ENCODE peak calls at places on chromosome 12, in ten cellular contexts. I is esophagus squamous epithelium, N is psoas muscle, X is heart left ventricle, T is Panc1, W is body of pancreas, F is lower lobe of right lung, G is suprapubic skin, V is left lung, Y is IMR-90. E is an unnamed sample.

GRCh38 chr12:84624601-84625000 is 288.0 kb downstream of the SLC6A15 start:
- DNase-seq in X (no peak), N (no peak), T (no peak), V (no peak), G (no peak), Y (no peak), I (no peak), W (no peak), F (no peak), E (no peak)

GRCh38 chr12:26724309-26724702 is 108.7 kb downstream of the ITPR2 start:
- DNase-seq in G (no peak), T (no peak), I (no peak), Y (no peak), F (no peak), V (no peak), N (no peak), W (no peak), X (no peak), E (no peak)

GRCh38 chr12:88458327-88458726 is 121.9 kb downstream of the KITLG start:
- DNase-seq in V (no peak), N (no peak), I (no peak), G (no peak), Y (no peak), T (no peak), X (no peak), W (no peak), F (no peak), E (no peak)

GRCh38 chr12:122835693-122836026 is 403 bp downstream of the HIP1R start:
- DNase-seq in Y (no peak), V (no peak), X (no peak), W (peak), G (no peak), I (no peak), T (no peak), F (peak), N (no peak), E (no peak)

GRCh38 chr12:129075451-129076208 is 222.4 kb downstream of the GLT1D1 start:
- DNase-seq in T (no peak), N (no peak), Y (no peak), V (no peak), W (no peak), F (no peak), X (no peak), I (no peak), G (no peak), E (no peak)

GRCh38 chr12:105253882-105254513 is 18.0 kb upstream of the APPL2 start:
- DNase-seq in N (no peak), I (no peak), X (no peak), V (no peak), W (no peak), Y (peak), G (no peak), F (no peak), T (no peak), E (no peak)

GRCh38 chr12:63917477-63917862 is 73.0 kb downstream of the SRGAP1 start:
- DNase-seq in G (no peak), Y (no peak), T (no peak), N (no peak), X (no peak), F (no peak), I (no peak), W (no peak), V (no peak), E (no peak)

GRCh38 chr12:39619316-39619659 is 315 bp downstream of the ABCD2 start:
- DNase-seq in G (no peak), F (no peak), X (no peak), V (no peak), W (no peak), Y (no peak), T (no peak), I (no peak), N (no peak), E (no peak)

GRCh38 chr12:97038859-97039258 is 131.8 kb downstream of the NEDD1 start:
- DNase-seq in T (no peak), I (no peak), V (no peak), W (no peak), G (no peak), Y (no peak), N (no peak), F (no peak), X (no peak), E (no peak)

GRCh38 chr12:4387607-4388006 is 8.1 kb upstream of the FGF23 start:
- DNase-seq in N (no peak), Y (no peak), W (no peak), X (no peak), V (no peak), G (no peak), I (no peak), T (no peak), F (no peak), E (no peak)

GRCh38 chr12:117360551-117361311 is 695 bp downstream of the NOS1 start:
- DNase-seq in W (no peak), N (peak), F (no peak), V (no peak), G (no peak), Y (no peak), X (no peak), T (no peak), I (no peak), E (no peak)

GRCh38 chr12:103100226-103100866 is 142.9 kb downstream of the ASCL1 start:
- DNase-seq in V (no peak), F (no peak), I (no peak), W (no peak), X (no peak), N (no peak), G (no peak), T (no peak), Y (no peak), E (no peak)

GRCh38 chr12:65528127-65528526 is 249.6 kb downstream of the MSRB3 start:
- DNase-seq in G (no peak), N (no peak), I (no peak), T (no peak), V (no peak), X (no peak), W (no peak), Y (no peak), F (no peak), E (no peak)

GRCh38 chr12:56520025-56520810 is 1.4 kb upstream of the RBMS2 start:
- DNase-seq in F (no peak), V (no peak), I (no peak), X (peak), Y (peak), W (no peak), N (no peak), T (no peak), G (no peak), E (no peak)

GRCh38 chr12:57614178-57614947 is 3.1 kb downstream of the ARHGEF25 start:
- DNase-seq in G (no peak), Y (peak), T (no peak), W (no peak), I (no peak), N (peak), F (no peak), X (peak), V (no peak), E (no peak)

GRCh38 chr12:33628087-33628486 is 188.5 kb upstream of the SYT10 start:
- DNase-seq in N (no peak), T (no peak), G (no peak), F (no peak), X (no peak), W (no peak), Y (no peak), V (no peak), I (no peak), E (no peak)
- TF ChIP-seq CTCF in N (no peak), T (peak), G (no peak), F (no peak), X (no peak), W (no peak), Y (no peak), V (no peak), I (no peak), E (no peak)

GRCh38 chr12:95621725-95622124 is 70.4 kb upstream of the USP44 start:
- DNase-seq in I (no peak), V (no peak), X (no peak), T (no peak), F (no peak), G (no peak), W (no peak), Y (no peak), N (no peak), E (no peak)

GRCh38 chr12:95622879-95623278 is 71.6 kb upstream of the USP44 start:
- DNase-seq in F (no peak), I (no peak), W (no peak), N (no peak), G (no peak), V (no peak), X (no peak), T (no peak), Y (no peak), E (no peak)

GRCh38 chr12:95625012-95625411 is 73.7 kb upstream of the USP44 start:
- DNase-seq in X (no peak), W (peak), G (no peak), Y (no peak), V (no peak), N (no peak), F (no peak), T (no peak), I (no peak), E (no peak)

GRCh38 chr12:95624544-95624943 is 73.3 kb upstream of the USP44 start:
- DNase-seq in F (no peak), V (no peak), Y (peak), I (no peak), T (no peak), W (peak), X (no peak), N (no peak), G (no peak), E (no peak)

GRCh38 chr12:95623554-95624170 is 72.4 kb upstream of the USP44 start:
- DNase-seq in Y (peak), X (peak), W (peak), V (peak), I (no peak), N (peak), T (no peak), F (peak), G (no peak), E (peak)
- H3K4me3 ChIP-seq in Y (no peak), X (no peak), W (no peak), V (no peak), I (no peak), N (no peak), T (no peak), F (no peak), G (no peak), E (no peak)

GRCh38 chr12:30515351-30515750 is 180.3 kb downstream of the IPO8 start:
- DNase-seq in N (no peak), F (no peak), G (no peak), W (no peak), X (no peak), I (no peak), Y (no peak), V (no peak), T (no peak), E (no peak)
- H3K27ac ChIP-seq in N (no peak), F (no peak), G (no peak), W (no peak), X (no peak), I (no peak), Y (no peak), V (no peak), T (no peak), E (no peak)

GRCh38 chr12:71243375-71243774 is 85.6 kb upstream of the TSPAN8 start:
- DNase-seq in V (no peak), Y (no peak), T (no peak), G (no peak), F (no peak), X (no peak), N (no peak), W (no peak), I (no peak), E (no peak)
- TF ChIP-seq CTCF in V (no peak), Y (no peak), T (no peak), G (no peak), F (no peak), X (no peak), N (no peak), W (no peak), I (no peak), E (no peak)

GRCh38 chr12:92138144-92138543 is 7.5 kb downstream of the BTG1 start:
- DNase-seq in I (no peak), N (no peak), W (no peak), Y (no peak), G (no peak), T (no peak), V (no peak), X (no peak), F (no peak), E (no peak)
- H3K4me3 ChIP-seq in I (peak), N (peak), W (no peak), Y (peak), G (peak), T (peak), V (no peak), X (peak), F (peak), E (peak)

GRCh38 chr12:19642305-19642704 is 203.0 kb downstream of the AEBP2 start:
- DNase-seq in Y (no peak), W (no peak), G (no peak), I (no peak), V (no peak), F (no peak), N (no peak), X (no peak), T (no peak), E (no peak)

GRCh38 chr12:19646599-19646998 is 207.3 kb downstream of the AEBP2 start:
- DNase-seq in N (no peak), G (no peak), V (no peak), T (no peak), Y (no peak), W (no peak), I (no peak), X (no peak), F (no peak), E (no peak)

GRCh38 chr12:19643635-19644034 is 204.3 kb downstream of the AEBP2 start:
- DNase-seq in T (no peak), I (no peak), Y (peak), W (no peak), F (no peak), V (no peak), G (no peak), N (no peak), X (no peak), E (no peak)

GRCh38 chr12:19648173-19648572 is 208.9 kb downstream of the AEBP2 start:
- DNase-seq in W (no peak), G (no peak), I (no peak), F (no peak), V (no peak), X (no peak), T (no peak), N (no peak), Y (no peak), E (no peak)

DNA sequence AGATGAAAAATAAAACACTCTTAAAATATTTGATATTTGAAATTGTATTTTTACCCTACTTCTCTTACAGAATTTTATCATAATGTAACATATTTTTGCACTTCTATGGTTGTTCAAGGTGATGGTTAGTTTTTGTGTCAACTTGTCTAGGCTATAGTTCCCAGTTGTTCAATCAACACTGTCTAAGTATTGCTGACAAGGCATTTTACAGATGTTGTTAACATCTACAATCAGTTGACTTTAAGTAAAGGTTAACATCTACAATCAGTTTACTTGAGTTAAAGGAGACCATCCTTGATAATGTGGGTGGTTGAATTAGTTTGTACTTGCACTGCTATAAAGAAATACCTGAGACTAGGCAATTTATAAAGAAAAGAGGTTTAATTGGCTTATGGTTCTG is 206.5 kb downstream of the AEBP2 start:
- DNase-seq in V (no peak), X (no peak), Y (no peak), G (no peak), W (no peak), F (no peak), N (no peak), T (no peak), I (no peak), E (no peak)
- H3K27ac ChIP-seq in V (no peak), X (no peak), Y (no peak), G (no peak), W (no peak), F (no peak), N (no peak), T (no peak), I (no peak), E (no peak)

E was measured in coronary artery.